ENCODE peak calls at places on chromosomes 13 and 19, in five cellular contexts. P is pancreas, A is natural killer cell, G is neural progenitor cell, X is RWPE1. L is an unnamed sample.

GRCh38 chr13:95745752-95746151 is 68.8 kb downstream of the DNAJC3 start:
- DNase-seq in P (no peak), A (no peak), G (no peak), X (no peak), L (no peak)

GRCh38 chr13:51772105-51772455 is 31.9 kb downstream of the DHRS12 start:
- DNase-seq in P (no peak), A (no peak), G (no peak), X (no peak), L (no peak)

GRCh38 chr13:26941345-26942174 is 181.0 kb upstream of the GPR12 start:
- DNase-seq in P (no peak), A (no peak), G (no peak), X (peak), L (no peak)

GRCh38 chr19:45630463-45630862 is 8.7 kb downstream of the EML2 start:
- DNase-seq in P (no peak), A (no peak), G (no peak), X (peak), L (no peak)

GRCh38 chr13:31878495-31878894 is 139.2 kb downstream of the RXFP2 start:
- DNase-seq in P (no peak), A (no peak), G (no peak), X (no peak), L (no peak)

GRCh38 chr13:30332516-30333165 is 25.3 kb upstream of the KATNAL1 start:
- DNase-seq in P (no peak), A (no peak), G (no peak), X (no peak), L (no peak)

GRCh38 chr13:80297094-80297493 is 43.8 kb downstream of the SPRY2 start:
- DNase-seq in P (no peak), A (no peak), G (no peak), X (no peak), L (no peak)

GRCh38 chr19:9323557-9323918 is 441 bp upstream of the ZNF559 start:
- DNase-seq in P (peak), A (no peak), G (no peak), X (peak), L (no peak)

GRCh38 chr13:98048263-98048662 is 94.6 kb upstream of the FARP1 start:
- DNase-seq in P (no peak), A (no peak), G (no peak), X (no peak), L (no peak)

GRCh38 chr13:101115762-101116161 is 300.5 kb downstream of the NALCN start:
- DNase-seq in P (no peak), A (no peak), G (peak), X (no peak), L (no peak)

GRCh38 chr13:106858910-106859309 is 291.0 kb upstream of the ARGLU1 start:
- DNase-seq in P (no peak), A (no peak), G (peak), X (no peak), L (no peak)

GRCh38 chr19:47608074-47608907 is 643 bp upstream of the BICRA start:
- DNase-seq in P (peak), A (peak), G (peak), X (peak), L (peak)

GRCh38 chr19:35436477-35437141 is 11.4 kb upstream of the FFAR2 start:
- DNase-seq in P (peak), A (no peak), G (no peak), X (peak), L (no peak)

GRCh38 chr19:46546194-46546896 is 50.7 kb upstream of the PNMA8B start:
- DNase-seq in P (peak), A (no peak), G (peak), X (peak), L (no peak)

GRCh38 chr19:12801466-12802266 is at the start of the genes PRDX2 and THSD8:
- DNase-seq in P (peak), A (no peak), G (peak), X (peak), L (peak)

GRCh38 chr13:113903912-113904311 is 40.0 kb upstream of the GAS6 start:
- DNase-seq in P (peak), A (no peak), G (no peak), X (no peak), L (no peak)

GRCh38 chr19:46904114-46905060 is 43.6 kb downstream of the ARHGAP35 start:
- DNase-seq in P (no peak), A (no peak), G (no peak), X (no peak), L (no peak)

GRCh38 chr19:4201798-4202197 is 19.3 kb downstream of the ANKRD24 start:
- DNase-seq in P (no peak), A (no peak), G (no peak), X (no peak), L (no peak)

GRCh38 chr13:42875448-42876269 is 94.3 kb downstream of the FAM216B start:
- DNase-seq in P (no peak), A (no peak), G (peak), X (no peak), L (peak)

GRCh38 chr13:67193979-67194378 is 36.2 kb downstream of the PCDH9 start:
- DNase-seq in P (no peak), A (no peak), G (no peak), X (no peak), L (no peak)

GRCh38 chr13:67186985-67187569 is 43.1 kb downstream of the PCDH9 start:
- DNase-seq in P (no peak), A (no peak), G (peak), X (no peak), L (no peak)

GRCh38 chr13:67197704-67198103 is 32.4 kb downstream of the PCDH9 start:
- DNase-seq in P (no peak), A (no peak), G (no peak), X (no peak), L (no peak)

DNA sequence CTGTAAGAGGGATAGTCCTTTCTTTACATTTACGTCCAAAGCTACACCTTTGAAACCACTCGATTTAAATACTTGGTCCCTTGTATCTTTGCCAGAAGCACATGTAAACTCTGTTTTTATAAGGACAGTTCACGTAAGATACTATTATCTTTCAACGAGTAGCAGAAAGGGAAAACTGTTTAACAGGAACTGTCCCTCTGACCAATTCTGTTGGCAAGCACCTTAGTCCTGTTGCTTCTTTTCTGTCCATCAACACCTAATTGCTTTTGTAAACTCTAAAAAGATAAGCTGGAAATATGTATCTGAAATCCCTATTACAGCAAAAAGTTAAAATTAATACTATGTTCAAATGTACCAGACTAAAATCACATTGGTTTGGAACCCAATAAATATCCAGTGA is 37.4 kb downstream of the PCDH9 start:
- DNase-seq in P (no peak), A (no peak), G (no peak), X (no peak), L (no peak)
- TF ChIP-seq CTCF in P (no peak), A (no peak), G (no peak), X (no peak), L (no peak)

GRCh38 chr19:1130801-1131717 is 27.3 kb downstream of the GPX4 start:
- DNase-seq in P (no peak), A (no peak), G (no peak), X (no peak), L (no peak)

GRCh38 chr19:1129535-1129934 is 25.7 kb downstream of the GPX4 start:
- DNase-seq in P (no peak), A (no peak), G (no peak), X (no peak), L (no peak)

GRCh38 chr19:1132625-1133383 is 29.0 kb downstream of the GPX4 start:
- DNase-seq in P (no peak), A (peak), G (no peak), X (no peak), L (no peak)

GRCh38 chr19:1133471-1133929 is 29.7 kb downstream of the GPX4 start:
- DNase-seq in P (no peak), A (peak), G (no peak), X (peak), L (no peak)

DNA sequence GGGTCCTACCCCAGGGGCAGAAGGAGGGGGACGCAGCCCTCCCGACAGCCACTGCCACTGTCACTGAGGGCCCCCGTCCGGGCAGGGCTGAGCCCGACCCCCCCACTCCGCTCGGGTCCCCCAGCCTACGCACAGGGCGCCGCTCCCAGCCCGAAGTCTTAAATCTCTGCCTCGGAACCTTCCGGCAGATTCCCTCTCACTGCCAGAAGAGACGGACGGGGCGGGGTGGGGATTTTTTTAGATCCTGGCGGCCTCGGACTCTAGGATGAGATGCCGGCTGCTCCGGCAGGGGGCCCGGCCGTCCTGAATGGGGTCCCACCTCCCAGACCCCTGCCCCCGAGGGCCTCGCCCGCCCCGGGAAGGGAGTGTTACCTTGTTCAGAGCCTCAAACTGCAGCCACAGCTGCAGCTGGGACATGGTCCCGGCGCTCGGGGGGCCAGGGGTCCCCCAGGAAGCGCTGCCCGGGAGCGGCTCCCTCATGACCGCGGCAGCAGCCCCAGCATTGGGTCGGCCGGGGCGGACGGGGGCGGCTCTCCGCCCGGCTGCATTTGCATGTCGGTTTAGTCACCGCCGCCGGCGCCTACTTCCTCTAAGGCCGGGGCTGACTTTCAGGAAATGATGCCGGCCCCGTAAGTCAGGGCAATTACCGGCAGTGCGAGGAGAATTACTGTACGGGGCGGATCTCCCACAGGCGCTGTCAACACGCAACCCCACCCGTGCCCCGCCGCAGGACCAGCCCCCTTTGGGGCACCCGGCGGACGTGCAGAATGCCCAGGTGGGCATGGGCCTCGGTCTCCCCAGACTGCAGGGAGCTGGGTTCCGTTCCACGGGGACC is 28.1 kb downstream of the GPX4 start:
- DNase-seq in P (peak), A (peak), G (peak), X (peak), L (peak)
- TF ChIP-seq CTCF in P (no peak), A (no peak), G (peak), X (no peak), L (no peak)

GRCh38 chr19:5826531-5827341 is 12.8 kb downstream of the FUT6 start:
- DNase-seq in P (peak), A (no peak), G (peak), X (peak), L (peak)
- TF ChIP-seq CTCF in P (no peak), A (no peak), G (no peak), X (peak), L (no peak)

DNA sequence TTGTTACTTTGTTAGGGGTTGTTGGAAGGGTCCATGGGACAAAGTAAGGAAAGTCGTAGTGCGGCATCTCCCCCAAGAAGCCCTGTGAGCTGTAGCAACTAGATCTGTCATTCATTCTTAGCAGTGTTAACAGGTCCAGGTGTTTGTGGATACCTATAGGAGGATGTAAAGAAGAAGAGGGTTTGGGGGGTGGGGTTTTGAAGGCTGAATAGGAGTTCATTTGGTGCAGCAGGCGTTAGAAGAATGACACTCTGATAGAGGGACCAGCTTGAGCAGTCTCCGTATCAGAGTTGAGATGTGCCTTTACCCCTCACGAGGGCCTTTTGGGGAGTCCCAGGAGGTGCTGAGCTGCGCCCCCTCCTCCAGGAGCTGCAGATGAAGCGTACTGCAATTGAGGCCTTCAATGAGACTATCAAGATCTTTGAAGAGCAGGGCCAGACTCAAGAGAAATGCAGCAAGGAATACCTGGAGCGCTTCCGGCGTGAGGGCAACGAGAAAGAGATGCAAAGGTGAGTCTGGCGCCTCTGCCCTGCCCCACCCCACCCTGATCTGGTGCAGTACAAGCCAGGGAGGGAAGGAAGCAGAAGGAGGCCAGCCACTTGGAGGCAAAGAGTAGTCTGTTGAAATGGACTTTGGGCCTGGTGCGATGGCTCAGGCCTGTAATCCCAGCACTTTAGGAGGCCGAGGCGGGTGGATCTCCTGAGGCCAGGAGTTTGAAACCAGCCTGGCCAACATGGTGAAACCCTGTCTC is 7.6 kb upstream of the IFI30 start:
- DNase-seq in P (peak), A (no peak), G (no peak), X (no peak), L (no peak)
- TF ChIP-seq CTCF in P (no peak), A (no peak), G (no peak), X (no peak), L (no peak)

DNA sequence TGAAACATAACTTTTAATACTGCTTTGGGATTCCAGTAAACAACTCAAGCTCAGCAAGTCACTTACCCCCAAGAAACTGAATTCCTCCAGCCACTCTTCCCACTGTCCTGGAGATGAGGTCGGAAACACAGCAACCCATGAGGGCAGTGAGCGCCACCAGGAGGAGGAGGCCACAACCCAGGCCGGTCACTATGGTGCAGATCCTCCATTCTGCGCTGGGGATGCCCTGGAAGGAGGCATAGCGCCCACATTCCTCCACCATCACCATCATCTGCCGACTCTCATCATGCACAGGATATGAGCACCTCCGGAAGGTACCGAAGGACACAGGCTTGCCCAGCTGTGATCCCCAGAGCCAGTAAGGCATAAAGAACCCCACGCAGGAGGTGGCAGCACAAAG is 2.2 kb downstream of the LHFPL6 start:
- DNase-seq in P (no peak), A (no peak), G (peak), X (no peak), L (peak)
- TF ChIP-seq CTCF in P (no peak), A (no peak), G (peak), X (no peak), L (peak)

GRCh38 chr19:7534531-7534980 is 961 bp upstream of the PNPLA6 start:
- DNase-seq in P (peak), A (no peak), G (peak), X (peak), L (peak)
- TF ChIP-seq CTCF in P (no peak), A (no peak), G (peak), X (peak), L (no peak)

L was measured in neural crest cell.